ENCODE peak calls at places on chromosomes 7 and 10, in five cellular contexts. S is CD8-positive, alpha-beta memory T cell; G is mucosa of gallbladder; I is CD8-positive, alpha-beta T cell; Z is fibroblast of lung. V is an unnamed sample.

GRCh38 chr10:71878327-71879034 is 27.4 kb upstream of the PSAP start:
- DNase-seq in G (no peak), S (no peak), I (no peak), Z (no peak), V (no peak)

GRCh38 chr10:125726914-125727313 is 7.4 kb downstream of the EDRF1 start:
- DNase-seq in S (no peak), Z (no peak), G (no peak), I (no peak), V (no peak)

GRCh38 chr7:27873981-27874957 is 134.3 kb downstream of the TAX1BP1 start:
- DNase-seq in I (no peak), G (peak; percentile 90), Z (peak; percentile 34), S (no peak), V (no peak)

GRCh38 chr7:135842446-135843175 is 94.0 kb upstream of the FAM180A start:
- DNase-seq in I (no peak), Z (peak; percentile 20), G (no peak), S (no peak), V (no peak)

GRCh38 chr10:95279042-95279820 is 11.6 kb downstream of the PDLIM1 start:
- DNase-seq in S (no peak), G (no peak), Z (peak; percentile 46), I (no peak), V (no peak)

GRCh38 chr7:22683379-22683778 is 43.6 kb upstream of the IL6 start:
- DNase-seq in I (no peak), Z (no peak), S (no peak), G (no peak), V (no peak)

GRCh38 chr10:51156913-51157312 is 82.6 kb downstream of the PRKG1 start:
- DNase-seq in S (no peak), G (no peak), I (no peak), Z (peak; percentile 74), V (no peak)

GRCh38 chr7:131327626-131328386 is at the start of gene MKLN1:
- DNase-seq in I (peak; percentile 90), G (peak; percentile 90), Z (peak; percentile 88), S (peak; percentile 86), V (peak; percentile 85)

GRCh38 chr10:16440396-16441105 is 3.7 kb downstream of the PTER start:
- DNase-seq in I (no peak), G (peak; percentile 25), S (no peak), Z (no peak), V (no peak)

GRCh38 chr7:107813524-107813923 is 10.5 kb upstream of the SLC26A3 start:
- DNase-seq in S (no peak), G (no peak), I (no peak), Z (no peak), V (no peak)

GRCh38 chr7:148434181-148434769 is 156.3 kb upstream of the C7orf33 start:
- DNase-seq in Z (no peak), G (no peak), S (no peak), I (no peak), V (no peak)

GRCh38 chr7:134504660-134505164 is 22.7 kb upstream of the AKR1B10 start:
- DNase-seq in Z (no peak), G (no peak), S (no peak), I (no peak), V (no peak)

GRCh38 chr7:99499713-99500636 is at the start of gene ZNF394:
- DNase-seq in S (peak; percentile 84), Z (peak; percentile 94), I (peak; percentile 86), G (peak; percentile 92), V (peak; percentile 83)

GRCh38 chr10:117364121-117364960 is 10.9 kb downstream of the PDZD8 start:
- DNase-seq in Z (peak; percentile 64), I (no peak), G (no peak), S (no peak), V (no peak)

GRCh38 chr7:1883031-1883761 is 213.1 kb downstream of the ELFN1 start:
- DNase-seq in Z (peak; percentile 65), I (no peak), S (no peak), G (no peak), V (no peak)

GRCh38 chr10:132307823-132308587 is at the start of gene STK32C:
- DNase-seq in G (peak; percentile 92), S (peak; percentile 90), Z (peak; percentile 90), I (peak; percentile 92), V (peak; percentile 93)

GRCh38 chr10:66788142-66788541 is 137.7 kb upstream of the LRRTM3 start:
- DNase-seq in G (no peak), I (no peak), S (no peak), Z (no peak), V (no peak)

GRCh38 chr7:19491371-19491770 is 217.5 kb downstream of the POLR1F start:
- DNase-seq in S (no peak), G (no peak), I (no peak), Z (no peak), V (no peak)

V was measured in T-helper 9 cell.